ENCODE peak calls at places on chromosomes 16 and 17, in four cellular contexts. One of them, this sample, is unnamed. For H3K36me3 and H3K27me3, the result is how much of the 10 kb centered on the place peaks cover.

GRCh38 chr17:81070541-81071246 is 35.7 kb downstream of the BAIAP2 start:
- DNase-seq in left ventricle myocardium inferior: no peak
- DNase-seq in ascending aorta: no peak
- DNase-seq in heart right ventricle: no peak
- DNase-seq in this sample: no peak

GRCh38 chr16:57749872-57750452 is 14.4 kb downstream of the KATNB1 start:
- DNase-seq in ascending aorta: no peak
- DNase-seq in left ventricle myocardium inferior: no peak
- DNase-seq in heart right ventricle: no peak
- DNase-seq in this sample: no peak

GRCh38 chr17:47649972-47650524 is 329 bp downstream of the KPNB1 start:
- DNase-seq in left ventricle myocardium inferior: no peak
- DNase-seq in heart right ventricle: no peak
- DNase-seq in ascending aorta: no peak
- DNase-seq in this sample: no peak

GRCh38 chr16:71927383-71927782 is 32.1 kb downstream of the IST1 start:
- DNase-seq in heart right ventricle: peak
- DNase-seq in ascending aorta: peak
- DNase-seq in left ventricle myocardium inferior: peak
- DNase-seq in this sample: peak

GRCh38 chr17:41836550-41837196 is 641 bp upstream of the NT5C3B start:
- DNase-seq in left ventricle myocardium inferior: no peak
- DNase-seq in ascending aorta: no peak
- DNase-seq in heart right ventricle: no peak
- DNase-seq in this sample: no peak

GRCh38 chr16:12193688-12194087 is 217.2 kb downstream of the SNX29 start:
- DNase-seq in ascending aorta: no peak
- DNase-seq in heart right ventricle: no peak
- DNase-seq in left ventricle myocardium inferior: no peak
- DNase-seq in this sample: no peak

GRCh38 chr16:67675579-67675935 is 8.9 kb downstream of the C16orf86 start:
- DNase-seq in ascending aorta: no peak
- DNase-seq in left ventricle myocardium inferior: no peak
- DNase-seq in heart right ventricle: no peak
- DNase-seq in this sample: no peak

GRCh38 chr16:84438971-84439696 is 65.3 kb downstream of the MEAK7 start:
- DNase-seq in ascending aorta: no peak
- DNase-seq in left ventricle myocardium inferior: no peak
- DNase-seq in heart right ventricle: no peak
- DNase-seq in this sample: no peak

GRCh38 chr17:6701719-6702118 is 11.4 kb downstream of the SLC13A5 start:
- DNase-seq in heart right ventricle: no peak
- DNase-seq in ascending aorta: no peak
- DNase-seq in left ventricle myocardium inferior: no peak
- DNase-seq in this sample: no peak

GRCh38 chr17:55284001-55284884 is 19.5 kb downstream of the HLF start:
- DNase-seq in heart right ventricle: no peak
- DNase-seq in ascending aorta: no peak
- DNase-seq in left ventricle myocardium inferior: no peak
- DNase-seq in this sample: peak

GRCh38 chr16:64626771-64627170 is 495.1 kb downstream of the CDH11 start:
- DNase-seq in left ventricle myocardium inferior: no peak
- DNase-seq in ascending aorta: no peak
- DNase-seq in heart right ventricle: no peak
- DNase-seq in this sample: no peak

GRCh38 chr17:71349908-71350600 is 770.8 kb upstream of the SOX9 start:
- DNase-seq in heart right ventricle: no peak
- DNase-seq in ascending aorta: no peak
- DNase-seq in left ventricle myocardium inferior: no peak
- DNase-seq in this sample: no peak

GRCh38 chr17:3738562-3739295 is 15.0 kb downstream of the HASPIN start:
- DNase-seq in ascending aorta: no peak
- DNase-seq in heart right ventricle: no peak
- DNase-seq in left ventricle myocardium inferior: no peak
- DNase-seq in this sample: no peak

GRCh38 chr17:20089795-20090547 is 80.8 kb downstream of the SPECC1 start:
- DNase-seq in ascending aorta: no peak
- DNase-seq in heart right ventricle: no peak
- DNase-seq in left ventricle myocardium inferior: no peak
- DNase-seq in this sample: no peak

GRCh38 chr17:43367588-43368242 is 31.1 kb upstream of the ARL4D start:
- DNase-seq in ascending aorta: peak
- DNase-seq in left ventricle myocardium inferior: no peak
- DNase-seq in heart right ventricle: no peak
- DNase-seq in this sample: no peak

GRCh38 chr17:75124041-75124818 is 7.3 kb downstream of the NT5C start:
- DNase-seq in heart right ventricle: peak
- DNase-seq in ascending aorta: no peak
- DNase-seq in left ventricle myocardium inferior: peak
- DNase-seq in this sample: peak

GRCh38 chr17:10121971-10122707 is 76.3 kb downstream of the GAS7 start:
- DNase-seq in heart right ventricle: no peak
- DNase-seq in left ventricle myocardium inferior: peak
- DNase-seq in ascending aorta: no peak
- DNase-seq in this sample: no peak

GRCh38 chr17:33750943-33751701 is 458.0 kb upstream of the ASIC2 start:
- DNase-seq in heart right ventricle: peak
- DNase-seq in left ventricle myocardium inferior: peak
- DNase-seq in ascending aorta: peak
- DNase-seq in this sample: peak

GRCh38 chr17:38317081-38317480 is 20.1 kb downstream of the MRPL45 start:
- DNase-seq in heart right ventricle: no peak
- DNase-seq in left ventricle myocardium inferior: no peak
- DNase-seq in ascending aorta: no peak
- DNase-seq in this sample: no peak

GRCh38 chr17:27529230-27529796 is 73.1 kb downstream of the KSR1 start:
- DNase-seq in left ventricle myocardium inferior: no peak
- DNase-seq in ascending aorta: no peak
- DNase-seq in heart right ventricle: no peak
- DNase-seq in this sample: no peak

GRCh38 chr16:82111944-82112343 is 58.1 kb downstream of the MPHOSPH6 start:
- DNase-seq in left ventricle myocardium inferior: no peak
- DNase-seq in heart right ventricle: no peak
- DNase-seq in ascending aorta: no peak
- DNase-seq in this sample: no peak

GRCh38 chr17:4518901-4519300 is 20.2 kb downstream of the SPNS2 start:
- DNase-seq in heart right ventricle: no peak
- DNase-seq in ascending aorta: no peak
- DNase-seq in left ventricle myocardium inferior: no peak
- DNase-seq in this sample: no peak

GRCh38 chr17:1473170-1473569 is 17.1 kb upstream of the CRK start:
- DNase-seq in heart right ventricle: no peak
- DNase-seq in ascending aorta: no peak
- DNase-seq in left ventricle myocardium inferior: no peak
- DNase-seq in this sample: no peak

GRCh38 chr17:1473841-1474240 is 17.8 kb upstream of the CRK start:
- DNase-seq in ascending aorta: no peak
- DNase-seq in heart right ventricle: no peak
- DNase-seq in left ventricle myocardium inferior: no peak
- DNase-seq in this sample: no peak

GRCh38 chr17:1471490-1471889 is 15.5 kb upstream of the CRK start:
- DNase-seq in left ventricle myocardium inferior: no peak
- DNase-seq in heart right ventricle: no peak
- DNase-seq in ascending aorta: no peak
- DNase-seq in this sample: no peak

GRCh38 chr17:1470774-1471462 is 14.9 kb upstream of the CRK start:
- DNase-seq in left ventricle myocardium inferior: no peak
- DNase-seq in ascending aorta: no peak
- DNase-seq in heart right ventricle: no peak
- DNase-seq in this sample: no peak

DNA sequence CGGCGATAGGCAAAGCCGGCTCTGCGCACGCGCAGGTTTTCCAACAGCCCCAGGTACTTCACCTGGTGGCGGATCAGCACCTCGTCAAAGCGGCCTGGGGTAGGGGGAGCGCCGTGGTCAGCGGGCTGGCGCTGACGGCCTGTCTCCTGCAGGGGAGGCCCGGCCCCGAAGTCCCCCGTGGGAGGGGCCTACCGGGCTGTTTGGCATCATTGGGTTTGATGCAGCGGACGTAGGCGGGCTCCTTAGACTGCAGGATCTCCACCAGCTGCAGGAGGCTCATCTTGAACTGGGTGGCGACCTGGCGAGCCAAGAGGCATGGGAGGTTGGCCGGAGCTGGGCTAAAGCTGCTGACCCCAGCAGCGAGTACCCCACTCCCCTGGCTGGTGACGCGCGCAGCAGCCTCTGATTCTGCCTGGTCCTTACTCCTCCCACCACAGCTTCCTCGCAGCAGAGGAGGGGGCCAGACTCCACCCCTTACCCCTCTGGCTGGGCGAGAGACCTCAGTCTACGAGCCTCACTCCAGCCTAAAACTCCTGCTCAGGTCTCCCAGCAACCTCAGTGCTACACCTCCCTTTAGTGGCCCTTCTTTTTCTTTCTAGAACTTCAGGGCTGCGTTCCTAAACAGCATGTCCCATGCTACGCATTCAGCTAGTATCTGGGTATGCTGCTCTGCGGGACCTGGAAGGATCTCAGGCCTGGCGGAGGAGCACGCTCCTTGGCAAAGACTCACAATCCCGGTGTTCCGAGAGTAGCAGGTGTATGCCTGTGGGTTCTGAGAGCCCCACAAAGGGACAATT is 16.1 kb upstream of the CRK start:
- DNase-seq in heart right ventricle: no peak
- DNase-seq in ascending aorta: no peak
- DNase-seq in left ventricle myocardium inferior: no peak
- DNase-seq in this sample: no peak
- H3K36me3 ChIP-seq in heart right ventricle: half or more
- H3K36me3 ChIP-seq in ascending aorta: half or more
- H3K36me3 ChIP-seq in left ventricle myocardium inferior: half or more
- H3K36me3 ChIP-seq in this sample: under half

DNA sequence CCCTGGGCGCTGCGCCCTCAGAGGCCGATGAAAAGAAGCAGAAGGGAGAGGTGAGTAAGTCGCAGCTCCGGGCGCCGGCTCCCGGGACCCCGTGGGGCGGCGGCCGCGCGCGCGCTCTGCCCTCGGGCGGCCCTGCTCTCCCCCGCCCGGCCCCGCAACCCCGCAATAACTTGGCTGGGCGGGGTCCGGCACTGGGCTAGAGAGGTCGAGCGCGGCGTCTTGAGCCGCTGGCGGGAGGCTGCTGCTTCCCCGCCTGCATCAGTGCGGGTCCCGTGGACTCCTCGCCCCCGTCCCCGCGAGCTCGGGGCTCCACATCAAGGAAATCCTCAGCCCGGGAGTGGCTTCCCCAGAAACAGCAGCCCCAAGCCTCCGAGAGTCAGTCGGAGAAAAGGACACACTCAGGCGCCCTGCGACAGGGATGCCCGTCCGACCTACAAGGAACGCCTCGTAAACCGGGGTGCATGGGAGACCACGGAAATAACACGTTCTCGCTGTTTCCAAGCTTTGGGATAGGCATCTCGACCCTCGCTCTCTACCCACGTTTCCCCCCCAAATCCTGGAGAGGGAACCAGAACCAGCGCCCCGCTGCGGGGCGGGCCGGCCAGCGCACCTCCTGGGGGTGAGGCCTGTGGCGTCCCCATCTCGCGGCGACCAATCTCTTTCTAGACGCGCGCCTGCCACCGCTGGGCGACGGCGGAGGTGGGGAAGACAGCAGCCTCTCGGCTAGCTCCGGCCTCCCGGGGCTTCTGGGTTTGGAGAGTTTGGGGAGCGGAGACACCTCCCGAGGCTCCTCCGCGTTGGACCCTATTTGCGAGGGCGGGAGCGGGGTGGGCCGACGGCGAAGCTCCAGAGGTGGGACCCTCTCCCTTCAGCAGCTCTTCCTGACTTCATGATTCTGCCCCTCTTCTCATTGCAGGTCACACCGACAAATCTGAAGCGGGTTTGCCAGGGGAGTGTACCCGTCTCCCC is 809 bp upstream of the ABHD15 start:
- DNase-seq in ascending aorta: peak
- DNase-seq in left ventricle myocardium inferior: peak
- DNase-seq in heart right ventricle: peak
- DNase-seq in this sample: no peak
- TF ChIP-seq CTCF in ascending aorta: peak
- TF ChIP-seq CTCF in left ventricle myocardium inferior: peak
- TF ChIP-seq CTCF in heart right ventricle: peak
- TF ChIP-seq CTCF in this sample: peak

DNA sequence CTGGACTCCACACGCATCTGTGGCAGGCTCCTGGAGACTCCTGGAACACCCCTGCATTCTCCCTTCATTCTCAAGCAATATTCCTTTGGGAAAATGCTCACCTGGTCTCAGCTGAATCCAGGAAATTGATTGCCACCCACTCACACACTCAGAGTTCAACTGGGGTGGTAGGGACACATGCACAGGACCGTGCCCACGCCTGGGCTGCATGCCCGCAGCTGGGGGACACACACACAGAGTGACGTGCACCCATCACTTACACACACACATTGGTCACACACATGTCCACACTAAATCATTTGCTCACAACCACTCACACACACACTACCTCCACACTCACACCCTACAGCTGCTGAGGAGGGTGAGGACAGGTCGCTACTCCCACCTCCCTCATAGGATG is 84.8 kb downstream of the ENGASE start:
- DNase-seq in ascending aorta: no peak
- DNase-seq in heart right ventricle: no peak
- DNase-seq in left ventricle myocardium inferior: no peak
- DNase-seq in this sample: no peak
- H3K27me3 ChIP-seq in ascending aorta: under half
- H3K27me3 ChIP-seq in heart right ventricle: under half
- H3K27me3 ChIP-seq in left ventricle myocardium inferior: half or more
- H3K27me3 ChIP-seq in this sample: under half

GRCh38 chr17:76500745-76501017 is 542 bp downstream of the RHBDF2 start:
- DNase-seq in heart right ventricle: no peak
- DNase-seq in ascending aorta: no peak
- DNase-seq in left ventricle myocardium inferior: no peak
- DNase-seq in this sample: no peak

GRCh38 chr17:76498886-76499667 is 2.1 kb downstream of the RHBDF2 start:
- DNase-seq in ascending aorta: no peak
- DNase-seq in left ventricle myocardium inferior: no peak
- DNase-seq in heart right ventricle: no peak
- DNase-seq in this sample: no peak

GRCh38 chr17:76501827-76502307 is 644 bp upstream of the RHBDF2 start:
- DNase-seq in left ventricle myocardium inferior: no peak
- DNase-seq in heart right ventricle: no peak
- DNase-seq in ascending aorta: no peak
- DNase-seq in this sample: no peak

GRCh38 chr17:76501018-76501826 is at the start of gene RHBDF2:
- DNase-seq in left ventricle myocardium inferior: peak
- DNase-seq in ascending aorta: peak
- DNase-seq in heart right ventricle: peak
- DNase-seq in this sample: no peak

DNA sequence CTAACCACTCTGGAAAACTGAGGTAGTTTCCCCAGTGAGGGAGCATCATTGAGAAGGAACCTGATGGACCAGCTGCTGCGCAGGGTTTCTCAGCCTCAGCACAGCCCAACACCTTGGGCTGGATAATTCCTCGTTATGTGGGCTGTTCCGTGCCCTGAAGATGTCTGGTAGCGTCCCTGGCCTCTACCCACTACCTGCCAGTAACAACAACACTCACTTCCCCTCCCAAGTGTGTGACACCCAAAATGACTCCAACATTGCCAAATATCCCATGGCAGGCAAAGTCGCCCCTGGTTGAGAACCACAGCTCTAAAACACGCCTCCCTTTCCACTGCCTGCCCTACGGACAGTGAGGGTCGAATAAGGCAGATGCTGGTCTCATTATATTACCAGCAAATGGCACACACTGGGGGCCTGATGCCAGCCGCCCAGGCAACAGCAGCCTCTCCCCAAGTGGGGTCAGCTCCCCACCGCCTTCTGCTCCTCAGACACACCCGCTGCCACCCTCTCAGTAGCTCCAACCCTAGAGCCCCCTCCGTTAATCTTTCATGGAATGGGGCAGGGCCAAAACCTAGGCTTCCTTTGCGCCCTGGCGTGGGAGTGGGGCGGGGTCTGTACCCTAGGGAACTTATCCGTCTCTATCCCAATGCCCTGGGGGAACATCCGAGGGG is 1.0 kb downstream of the RHBDF2 start:
- DNase-seq in ascending aorta: no peak
- DNase-seq in left ventricle myocardium inferior: no peak
- DNase-seq in heart right ventricle: no peak
- DNase-seq in this sample: no peak
- H3K36me3 ChIP-seq in ascending aorta: under half
- H3K36me3 ChIP-seq in left ventricle myocardium inferior: under half
- H3K36me3 ChIP-seq in heart right ventricle: under half
- H3K36me3 ChIP-seq in this sample: under half